ENCODE peak calls at places on chromosomes 16 and 17, in four cellular contexts. S is suprapubic skin, U is NCI-H446 treated with DMSO at 0.1 percent for 48 hours, L is fibroblast of lung. M is an unnamed sample.

GRCh38 chr16:22380529-22380928 is 6.1 kb upstream of the CDR2 start:
- DNase-seq in S (no peak), L (no peak), U (no peak), M (no peak)

GRCh38 chr16:61148930-61149329 is 887.3 kb downstream of the CDH8 start:
- DNase-seq in S (no peak), U (no peak), L (no peak), M (no peak)

GRCh38 chr16:76791151-76791550 is 399.8 kb upstream of the MON1B start:
- DNase-seq in U (no peak), S (no peak), L (no peak), M (no peak)

GRCh38 chr17:72462396-72462795 is 341.6 kb downstream of the SOX9 start:
- DNase-seq in L (peak; percentile 60), S (no peak), U (no peak), M (no peak)

GRCh38 chr16:3731126-3731935 is 14.0 kb upstream of the TRAP1 start:
- DNase-seq in S (peak; percentile 55), L (no peak), U (no peak), M (no peak)

GRCh38 chr17:64661731-64661980 is 451 bp downstream of the SMURF2 start:
- DNase-seq in U (no peak), S (peak; percentile 76), L (no peak), M (no peak)

GRCh38 chr16:85820604-85821372 is 21.3 kb downstream of the COX4I1 start:
- DNase-seq in S (no peak), L (no peak), U (no peak), M (no peak)

GRCh38 chr17:64780096-64781012 is 118.2 kb upstream of the SMURF2 start:
- DNase-seq in S (peak; percentile 83), L (peak; percentile 19), U (no peak), M (peak; percentile 80)

GRCh38 chr16:67672739-67673662 is 6.4 kb downstream of the C16orf86 start:
- DNase-seq in L (peak; percentile 65), U (no peak), S (no peak), M (no peak)

GRCh38 chr16:54459509-54460235 is 173.1 kb upstream of the IRX3 start:
- DNase-seq in L (peak; percentile 34), U (no peak), S (no peak), M (no peak)

GRCh38 chr16:4709481-4709880 is 16.1 kb downstream of the NUDT16L1 start:
- DNase-seq in S (no peak), U (no peak), L (peak; percentile 36), M (no peak)

GRCh38 chr17:21397341-21398050 is 21.3 kb downstream of the KCNJ12 start:
- DNase-seq in U (no peak), L (peak; percentile 69), S (no peak), M (no peak)

GRCh38 chr16:22225060-22225459 is 19.0 kb downstream of the EEF2K start:
- DNase-seq in U (no peak), L (no peak), S (no peak), M (no peak)